ENCODE peak calls at places on chromosomes 12 and 14, in seven cellular contexts. I, X, J, N, Z, W and V are unnamed samples.

GRCh38 chr12:21819236-21819635 is 44.7 kb upstream of the KCNJ8 start:
- DNase-seq in Z (no peak), X (no peak), I (no peak), W (peak), J (no peak), N (no peak), V (no peak)

GRCh38 chr12:64583395-64584172 is 26.7 kb upstream of the RASSF3 start:
- DNase-seq in X (no peak), I (no peak), Z (no peak), N (no peak), J (no peak), W (peak), V (no peak)

GRCh38 chr14:98931911-98932310 is 340.1 kb downstream of the BCL11B start:
- DNase-seq in I (no peak), N (no peak), W (no peak), Z (peak), X (no peak), J (no peak), V (no peak)

GRCh38 chr14:58637040-58637390 is 747 bp upstream of the DACT1 start:
- DNase-seq in J (no peak), W (peak), X (no peak), I (no peak), N (peak), Z (peak), V (no peak)

GRCh38 chr12:107670999-107671643 is 14.5 kb upstream of the PWP1 start:
- DNase-seq in N (no peak), I (no peak), J (peak), X (peak), Z (no peak), W (peak), V (no peak)

GRCh38 chr12:32296541-32296940 is 102.8 kb upstream of the FGD4 start:
- DNase-seq in J (no peak), X (no peak), W (peak), Z (peak), I (no peak), N (no peak), V (no peak)

GRCh38 chr12:90235642-90236041 is 527.0 kb upstream of the ATP2B1 start:
- DNase-seq in W (peak), N (no peak), X (no peak), J (no peak), I (no peak), Z (no peak), V (no peak)

GRCh38 chr12:82725741-82726140 is 39.0 kb downstream of the TMTC2 start:
- DNase-seq in W (no peak), J (no peak), I (no peak), N (no peak), X (no peak), Z (no peak), V (no peak)

GRCh38 chr14:43939836-43940235 is 567.2 kb downstream of the FSCB start:
- DNase-seq in I (no peak), X (no peak), N (no peak), W (no peak), J (no peak), Z (no peak), V (no peak)

GRCh38 chr12:4401108-4401507 is 21.6 kb upstream of the FGF23 start:
- DNase-seq in W (no peak), N (no peak), X (no peak), I (no peak), Z (no peak), J (no peak), V (no peak)

GRCh38 chr14:104331871-104332605 is 193.7 kb downstream of the KIF26A start:
- DNase-seq in Z (no peak), I (no peak), N (no peak), W (no peak), J (no peak), X (peak), V (no peak)

GRCh38 chr12:112169966-112170365 is 44.6 kb downstream of the TRAFD1 start:
- DNase-seq in N (no peak), X (no peak), J (no peak), W (no peak), Z (no peak), I (no peak), V (no peak)

GRCh38 chr12:30756074-30756473 is 1.3 kb upstream of the CAPRIN2 start:
- DNase-seq in J (no peak), I (no peak), N (no peak), X (no peak), W (no peak), Z (no peak), V (no peak)

GRCh38 chr12:75933136-75933535 is 98.4 kb downstream of the PHLDA1 start:
- DNase-seq in Z (no peak), I (no peak), N (no peak), X (no peak), J (no peak), W (peak), V (no peak)

GRCh38 chr12:122878780-122879612 is 16.9 kb downstream of the VPS37B start:
- DNase-seq in J (no peak), Z (no peak), W (no peak), X (no peak), I (no peak), N (no peak), V (no peak)

GRCh38 chr12:125683748-125684381 is 618.6 kb downstream of the AACS start:
- DNase-seq in Z (peak), W (no peak), X (peak), N (no peak), I (peak), J (peak), V (peak)

GRCh38 chr12:116159175-116159574 is 118.3 kb downstream of the MED13L start:
- DNase-seq in W (peak), N (no peak), J (no peak), X (no peak), Z (no peak), I (no peak), V (no peak)

GRCh38 chr12:39503445-39503844 is 60.5 kb upstream of the KIF21A start:
- DNase-seq in X (no peak), Z (no peak), I (no peak), J (no peak), N (no peak), W (peak), V (no peak)

GRCh38 chr12:130764475-130765185 is 48.5 kb upstream of the RIMBP2 start:
- DNase-seq in N (no peak), Z (no peak), W (peak), X (no peak), I (no peak), J (no peak), V (no peak)

GRCh38 chr12:108856428-108857157 is 790 bp downstream of the SSH1 start:
- DNase-seq in I (peak), W (peak), N (no peak), J (no peak), X (peak), Z (peak), V (no peak)

GRCh38 chr12:89756638-89757321 is 48.1 kb upstream of the ATP2B1 start:
- DNase-seq in J (no peak), N (no peak), X (no peak), Z (peak), W (peak), I (no peak), V (no peak)

GRCh38 chr12:32448581-32448980 is 49.2 kb downstream of the FGD4 start:
- DNase-seq in Z (no peak), X (no peak), J (no peak), I (no peak), N (no peak), W (peak), V (no peak)

GRCh38 chr12:95736631-95737030 is 53.9 kb downstream of the NTN4 start:
- DNase-seq in J (no peak), W (no peak), X (no peak), Z (no peak), N (no peak), I (no peak), V (no peak)

GRCh38 chr14:91264151-91265150 is 19.9 kb upstream of the GPR68 start:
- DNase-seq in I (no peak), Z (no peak), X (peak), W (no peak), J (no peak), N (no peak), V (no peak)

GRCh38 chr14:97336179-97336578 is 539.0 kb downstream of the VRK1 start:
- DNase-seq in I (no peak), W (no peak), Z (no peak), N (no peak), J (no peak), X (no peak), V (no peak)

GRCh38 chr12:13099910-13100609 is 3.4 kb downstream of the GSG1 start:
- DNase-seq in Z (no peak), W (no peak), I (no peak), X (no peak), J (no peak), N (no peak), V (no peak)

GRCh38 chr14:64447890-64448667 is 17.2 kb upstream of the AKAP5 start:
- DNase-seq in I (no peak), Z (no peak), N (no peak), J (no peak), X (no peak), W (no peak), V (peak)

GRCh38 chr14:88013750-88014349 is 8.9 kb downstream of the GPR65 start:
- DNase-seq in N (peak), W (peak), I (peak), X (peak), Z (peak), J (peak), V (peak)

GRCh38 chr12:84435682-84436081 is 476.9 kb downstream of the SLC6A15 start:
- DNase-seq in W (no peak), Z (no peak), X (peak), J (no peak), I (no peak), N (no peak), V (no peak)

GRCh38 chr12:114305446-114305845 is 100.5 kb downstream of the TBX5 start:
- DNase-seq in I (no peak), X (no peak), Z (no peak), W (no peak), N (no peak), J (no peak), V (no peak)

GRCh38 chr12:1655225-1655788 is 26.3 kb downstream of the WNT5B start:
- DNase-seq in W (no peak), I (no peak), Z (no peak), J (no peak), N (no peak), X (no peak), V (no peak)

GRCh38 chr12:31641509-31642090 is 17.9 kb upstream of the ETFBKMT start:
- DNase-seq in X (no peak), Z (no peak), W (no peak), N (no peak), J (no peak), I (no peak), V (no peak)

GRCh38 chr12:6221146-6221545 is 20.9 kb downstream of the CD9 start:
- DNase-seq in N (no peak), J (no peak), Z (no peak), I (no peak), X (no peak), W (no peak), V (no peak)

GRCh38 chr14:98382662-98383061 is 889.3 kb downstream of the BCL11B start:
- DNase-seq in J (no peak), Z (no peak), I (no peak), W (no peak), X (no peak), N (no peak), V (no peak)

GRCh38 chr14:70821916-70822705 is 12.8 kb upstream of the MAP3K9 start:
- DNase-seq in J (peak), I (peak), Z (peak), N (no peak), W (peak), X (peak), V (peak)

GRCh38 chr14:86779416-86779815 is 1213.6 kb downstream of the GALC start:
- DNase-seq in W (peak), J (no peak), N (no peak), I (no peak), Z (no peak), X (no peak), V (no peak)

GRCh38 chr12:39404000-39404399 is 38.9 kb downstream of the KIF21A start:
- DNase-seq in I (no peak), Z (no peak), J (no peak), N (no peak), X (no peak), W (no peak), V (no peak)

GRCh38 chr14:34604990-34605389 is 25.0 kb downstream of the SNX6 start:
- DNase-seq in W (peak), X (no peak), N (no peak), I (no peak), Z (no peak), J (no peak), V (no peak)